ENCODE peak calls at places on chromosomes 6 and 20, in nine cellular contexts. Z, X, K, A, E, O, V, N and T are unnamed samples.

GRCh38 chr6:135630789-135631376 is 133.3 kb upstream of the AHI1 start:
- DNase-seq in Z (no peak), X (no peak), N (no peak), E (peak), O (no peak), V (no peak), A (peak), K (no peak), T (peak)

GRCh38 chr6:160221918-160222317 is 36.7 kb downstream of the SLC22A2 start:
- DNase-seq in A (no peak), N (no peak), O (no peak), E (no peak), Z (no peak), K (no peak), X (no peak), V (no peak), T (no peak)

GRCh38 chr20:33033381-33033780 is 1.9 kb downstream of the BPIFB6 start:
- DNase-seq in E (no peak), X (no peak), O (no peak), V (no peak), Z (no peak), N (no peak), A (no peak), K (no peak), T (no peak)

GRCh38 chr6:163716690-163717089 is 302.2 kb downstream of the QKI start:
- DNase-seq in N (no peak), X (no peak), K (no peak), Z (no peak), A (no peak), V (no peak), O (no peak), E (no peak), T (no peak)

GRCh38 chr6:114164206-114164605 is 178.6 kb downstream of the HS3ST5 start:
- DNase-seq in K (no peak), A (no peak), V (no peak), X (no peak), E (no peak), Z (no peak), O (no peak), N (no peak), T (no peak)

GRCh38 chr6:89432875-89433636 is at the start of gene ANKRD6:
- DNase-seq in V (peak), O (peak), A (peak), E (peak), Z (peak), X (peak), N (peak), K (peak), T (peak)

GRCh38 chr6:90144396-90144795 is 152.2 kb downstream of the BACH2 start:
- DNase-seq in Z (no peak), A (no peak), O (no peak), X (no peak), E (no peak), K (peak), V (no peak), N (peak), T (no peak)

GRCh38 chr6:16725145-16725864 is 36.0 kb downstream of the ATXN1 start:
- DNase-seq in A (no peak), E (peak), Z (no peak), V (no peak), N (no peak), X (no peak), K (no peak), O (no peak), T (no peak)

GRCh38 chr6:5619249-5619648 is 357.9 kb downstream of the FARS2 start:
- DNase-seq in K (peak), Z (no peak), A (no peak), V (no peak), X (no peak), O (no peak), E (no peak), N (peak), T (no peak)

GRCh38 chr6:135921176-135921575 is 69.7 kb downstream of the PDE7B start:
- DNase-seq in K (no peak), N (no peak), X (no peak), E (no peak), O (no peak), Z (no peak), V (no peak), A (no peak), T (no peak)

GRCh38 chr20:12098411-12098810 is 180.7 kb downstream of the BTBD3 start:
- DNase-seq in A (no peak), X (no peak), Z (no peak), N (no peak), V (no peak), O (peak), K (no peak), E (no peak), T (no peak)

GRCh38 chr20:62433655-62434054 is 6.3 kb upstream of the RBBP8NL start:
- DNase-seq in K (no peak), A (no peak), N (no peak), Z (no peak), X (no peak), O (peak), V (no peak), E (no peak), T (no peak)

GRCh38 chr20:6974819-6975218 is 207.3 kb downstream of the BMP2 start:
- DNase-seq in Z (no peak), K (no peak), V (no peak), N (no peak), A (no peak), O (no peak), E (no peak), X (no peak), T (no peak)

GRCh38 chr6:134347916-134348805 is 30.2 kb upstream of the SGK1 start:
- DNase-seq in O (no peak), X (no peak), Z (no peak), K (no peak), E (peak), A (no peak), N (no peak), V (no peak), T (no peak)

GRCh38 chr6:47169785-47170685 is 127.9 kb upstream of the ADGRF1 start:
- DNase-seq in O (no peak), A (no peak), N (no peak), Z (no peak), K (no peak), X (no peak), E (peak), V (no peak), T (no peak)

GRCh38 chr20:973785-974194 is 28.3 kb downstream of the RSPO4 start:
- DNase-seq in A (peak), X (peak), O (peak), V (no peak), N (peak), K (peak), Z (no peak), E (peak), T (peak)

GRCh38 chr6:89050155-89050554 is 30.4 kb upstream of the PNRC1 start:
- DNase-seq in V (no peak), A (no peak), E (peak), X (no peak), N (no peak), Z (no peak), O (no peak), K (no peak), T (no peak)

GRCh38 chr6:16690244-16691142 is 70.8 kb downstream of the ATXN1 start:
- DNase-seq in X (no peak), N (peak), A (no peak), Z (no peak), V (no peak), E (no peak), O (no peak), K (peak), T (no peak)

GRCh38 chr6:157761331-157761921 is 61.6 kb upstream of the SNX9 start:
- DNase-seq in K (peak), Z (no peak), X (no peak), O (no peak), N (peak), V (no peak), E (peak), A (no peak), T (no peak)

GRCh38 chr6:113970808-113971676 is at the start of gene HDAC2:
- DNase-seq in V (peak), Z (peak), O (peak), K (peak), X (peak), N (peak), E (peak), A (peak), T (peak)

GRCh38 chr20:58986286-58986967 is 5.4 kb downstream of the NELFCD start:
- DNase-seq in A (no peak), Z (no peak), V (no peak), X (no peak), O (no peak), N (no peak), E (no peak), K (peak), T (no peak)

GRCh38 chr6:169224185-169224695 is 29.4 kb downstream of the THBS2 start:
- DNase-seq in N (no peak), O (no peak), A (no peak), K (peak), V (no peak), E (no peak), X (no peak), Z (no peak), T (no peak)

GRCh38 chr6:154579046-154579823 is 68.8 kb upstream of the CNKSR3 start:
- DNase-seq in X (no peak), E (peak), V (no peak), A (no peak), K (no peak), O (no peak), Z (no peak), N (no peak), T (no peak)

GRCh38 chr20:1469925-1470571 is 3.4 kb upstream of the NSFL1C start:
- DNase-seq in Z (peak), E (peak), X (peak), K (no peak), V (peak), O (peak), N (peak), A (peak), T (peak)

GRCh38 chr6:33416386-33417126 is 1.4 kb downstream of the CUTA start:
- DNase-seq in O (no peak), N (peak), Z (no peak), X (no peak), V (no peak), A (no peak), K (peak), E (no peak), T (no peak)

GRCh38 chr20:35541118-35541782 is 628 bp upstream of the ERGIC3 start:
- DNase-seq in O (peak), N (no peak), E (peak), X (no peak), K (no peak), A (no peak), Z (no peak), V (no peak), T (no peak)

GRCh38 chr20:63892402-63892801 is 2.5 kb upstream of the DNAJC5 start:
- DNase-seq in A (no peak), K (no peak), N (no peak), O (no peak), E (no peak), Z (no peak), X (no peak), V (no peak), T (no peak)

GRCh38 chr6:67248077-67248476 is 1387.0 kb upstream of the ADGRB3 start:
- DNase-seq in A (no peak), Z (no peak), O (no peak), K (no peak), E (no peak), V (no peak), N (no peak), X (no peak), T (no peak)

GRCh38 chr20:43590036-43590391 is 723 bp upstream of the IFT52 start:
- DNase-seq in O (peak), V (no peak), X (no peak), N (peak), A (peak), E (no peak), Z (no peak), K (no peak), T (peak)

GRCh38 chr20:44010162-44010704 is 95.6 kb downstream of the TOX2 start:
- DNase-seq in O (no peak), E (no peak), X (no peak), V (no peak), Z (no peak), N (no peak), A (no peak), K (no peak), T (no peak)